ENCODE peak calls at places on chromosome 16, in four cellular contexts. Z is cardiac fibroblast, F is ureter, G is amniotic stem cell. A is an unnamed sample.

GRCh38 chr16:89025636-89026035 is 48.6 kb upstream of the CBFA2T3 start:
- DNase-seq in Z (no peak), F (no peak), G (no peak), A (no peak)

GRCh38 chr16:6484931-6485330 is 847.7 kb upstream of the RBFOX1 start:
- DNase-seq in Z (no peak), F (no peak), G (no peak), A (no peak)

GRCh38 chr16:85057212-85057889 is 29.8 kb downstream of the KIAA0513 start:
- DNase-seq in Z (no peak), F (peak), G (no peak), A (no peak)

GRCh38 chr16:84751947-84752346 is 52.1 kb downstream of the USP10 start:
- DNase-seq in Z (no peak), F (no peak), G (no peak), A (peak)

GRCh38 chr16:28098959-28099945 is 35.7 kb upstream of the GSG1L start:
- DNase-seq in Z (no peak), F (no peak), G (no peak), A (no peak)

GRCh38 chr16:25633549-25633948 is 58.2 kb upstream of the HS3ST4 start:
- DNase-seq in Z (no peak), F (no peak), G (no peak), A (no peak)

GRCh38 chr16:67537636-67538591 is 9.3 kb downstream of the RIPOR1 start:
- DNase-seq in Z (peak), F (peak), G (no peak), A (no peak)

GRCh38 chr16:69188716-69189115 is 1.8 kb downstream of the SNTB2 start:
- DNase-seq in Z (peak), F (peak), G (no peak), A (peak)

GRCh38 chr16:1655909-1656807 is 21.9 kb upstream of the JPT2 start:
- DNase-seq in Z (no peak), F (no peak), G (no peak), A (no peak)

GRCh38 chr16:68800257-68800875 is 43.0 kb upstream of the TANGO6 start:
- DNase-seq in Z (peak), F (peak), G (peak), A (peak)

GRCh38 chr16:2213817-2214720 is 571 bp downstream of the PGP start:
- DNase-seq in Z (no peak), F (no peak), G (no peak), A (no peak)

GRCh38 chr16:50657251-50657650 is 23.9 kb downstream of the SNX20 start:
- DNase-seq in Z (peak), F (no peak), G (no peak), A (no peak)

GRCh38 chr16:58499615-58500328 is at the start of gene NDRG4:
- DNase-seq in Z (peak), F (peak), G (peak), A (peak)

GRCh38 chr16:80056334-80056733 is 455.8 kb upstream of the MAF start:
- DNase-seq in Z (peak), F (no peak), G (no peak), A (no peak)

GRCh38 chr16:78212674-78213073 is 113.2 kb downstream of the WWOX start:
- DNase-seq in Z (no peak), F (no peak), G (no peak), A (no peak)

GRCh38 chr16:67842509-67843342 is 606 bp downstream of the THAP11 start:
- DNase-seq in Z (peak), F (peak), G (no peak), A (peak)

GRCh38 chr16:12903325-12904040 is 2.1 kb downstream of the SHISA9 start:
- DNase-seq in Z (no peak), F (no peak), G (no peak), A (no peak)

GRCh38 chr16:4053663-4054479 is 62.4 kb downstream of the ADCY9 start:
- DNase-seq in Z (peak), F (peak), G (peak), A (peak)

GRCh38 chr16:794091-794842 is 5.8 kb downstream of the CHTF18 start:
- DNase-seq in Z (no peak), F (no peak), G (no peak), A (no peak)

GRCh38 chr16:90000733-90001427 is 18.4 kb downstream of the DBNDD1 start:
- DNase-seq in Z (no peak), F (no peak), G (no peak), A (no peak)

GRCh38 chr16:90031186-90031930 is 12.1 kb upstream of the DBNDD1 start:
- DNase-seq in Z (peak), F (no peak), G (no peak), A (no peak)

GRCh38 chr16:67055712-67056487 is 27.0 kb downstream of the CBFB start:
- DNase-seq in Z (peak), F (no peak), G (peak), A (peak)

GRCh38 chr16:23952128-23953041 is 116.6 kb downstream of the PRKCB start:
- DNase-seq in Z (no peak), F (peak), G (no peak), A (no peak)

GRCh38 chr16:11800385-11800718 is 3.3 kb upstream of the ZC3H7A start:
- DNase-seq in Z (no peak), F (no peak), G (no peak), A (no peak)